ENCODE peak calls at places on chromosomes 7 and 10, in six cellular contexts. M is neural progenitor cell, C is esophagus squamous epithelium, T is prostate gland, B is AG04449, S is OCI-LY7. J is an unnamed sample.
A peak's percentile ranks its signal among the peaks of the same experiment; 100 is the strongest.

GRCh38 chr7:11847336-11847735 is 15.3 kb upstream of the THSD7A start:
- DNase-seq in M (no peak), C (no peak), T (no peak), B (no peak), S (no peak), J (no peak)

GRCh38 chr7:103962070-103962469 is 27.4 kb downstream of the RELN start:
- DNase-seq in M (no peak), C (no peak), T (no peak), B (no peak), S (no peak), J (no peak)

GRCh38 chr7:151727579-151728285 is 149.2 kb downstream of the PRKAG2 start:
- DNase-seq in M (peak; percentile 56), C (peak; percentile 27), T (peak; percentile 58), B (peak; percentile 81), S (no peak), J (no peak)

GRCh38 chr10:106107711-106108110 is 1056.8 kb downstream of the SORCS1 start:
- DNase-seq in M (no peak), C (no peak), T (no peak), B (no peak), S (no peak), J (no peak)

GRCh38 chr10:132644544-132645530 is 107.2 kb downstream of the INPP5A start:
- DNase-seq in M (no peak), C (no peak), T (no peak), B (no peak), S (no peak), J (no peak)

GRCh38 chr7:47327306-47327697 is 254.6 kb downstream of the TNS3 start:
- DNase-seq in M (no peak), C (no peak), T (no peak), B (no peak), S (no peak), J (no peak)

GRCh38 chr7:2215851-2216250 is 16.9 kb downstream of the MAD1L1 start:
- DNase-seq in M (no peak), C (no peak), T (no peak), B (no peak), S (no peak), J (peak; percentile 28)

GRCh38 chr7:42181566-42181965 is 55.4 kb downstream of the GLI3 start:
- DNase-seq in M (no peak), C (no peak), T (no peak), B (no peak), S (no peak), J (no peak)

GRCh38 chr10:107814865-107815487 is 650.5 kb upstream of the SORCS1 start:
- DNase-seq in M (peak; percentile 82), C (no peak), T (no peak), B (peak; percentile 12), S (peak; percentile 16), J (peak; percentile 23)

GRCh38 chr7:158829021-158829341 is 328 bp downstream of the ESYT2 start:
- DNase-seq in M (peak; percentile 90), C (no peak), T (peak; percentile 30), B (no peak), S (peak; percentile 89), J (peak; percentile 62)

GRCh38 chr7:105621617-105622016 is 40.3 kb upstream of the EFCAB10 start:
- DNase-seq in M (no peak), C (no peak), T (peak; percentile 46), B (no peak), S (no peak), J (no peak)

GRCh38 chr7:101862280-101863220 is 45.1 kb downstream of the CUX1 start:
- DNase-seq in M (peak; percentile 51), C (no peak), T (no peak), B (no peak), S (peak; percentile 59), J (no peak)

GRCh38 chr7:128017460-128017859 is 13.8 kb downstream of the LRRC4 start:
- DNase-seq in M (no peak), C (no peak), T (no peak), B (no peak), S (no peak), J (no peak)

GRCh38 chr7:102296179-102296438 is 9.4 kb downstream of the SH2B2 start:
- DNase-seq in M (no peak), C (no peak), T (no peak), B (no peak), S (no peak), J (no peak)

GRCh38 chr10:44981172-44982113 is 2.8 kb upstream of the DEPP1 start:
- DNase-seq in M (no peak), C (no peak), T (no peak), B (no peak), S (no peak), J (no peak)

GRCh38 chr7:128454808-128455555 is 696 bp upstream of the HILPDA start:
- DNase-seq in M (peak; percentile 24), C (no peak), T (no peak), B (no peak), S (peak; percentile 21), J (peak; percentile 48)

GRCh38 chr10:97039538-97040247 is 146.1 kb downstream of the SLIT1 start:
- DNase-seq in M (no peak), C (no peak), T (no peak), B (no peak), S (no peak), J (no peak)

GRCh38 chr10:71746344-71747037 is 26.8 kb downstream of the VSIR start:
- DNase-seq in M (peak; percentile 45), C (no peak), T (no peak), B (no peak), S (peak; percentile 62), J (no peak)

GRCh38 chr10:120607016-120607709 is 150.1 kb downstream of the PLPP4 start:
- DNase-seq in M (no peak), C (no peak), T (no peak), B (peak; percentile 90), S (no peak), J (no peak)

GRCh38 chr10:98642281-98642680 is 195.5 kb upstream of the HPS1 start:
- DNase-seq in M (no peak), C (no peak), T (no peak), B (no peak), S (no peak), J (no peak)

GRCh38 chr10:98649170-98649569 is 202.4 kb upstream of the HPS1 start:
- DNase-seq in M (no peak), C (no peak), T (no peak), B (no peak), S (no peak), J (no peak)

GRCh38 chr10:98646998-98647917 is 200.5 kb upstream of the HPS1 start:
- DNase-seq in M (peak; percentile 85), C (no peak), T (no peak), B (no peak), S (no peak), J (no peak)
- H3K4me3 ChIP-seq in M (peak overlapping the region; percentile 29), C (no peak overlapping the region), T (no peak overlapping the region), B (no peak overlapping the region), S (no peak overlapping the region), J (no peak overlapping the region)

GRCh38 chr7:141348728-141349127 is 202.5 kb upstream of the AGK start:
- DNase-seq in M (no peak), C (no peak), T (no peak), B (no peak), S (no peak), J (no peak)

GRCh38 chr7:141354251-141354650 is 197.0 kb upstream of the AGK start:
- DNase-seq in M (no peak), C (no peak), T (no peak), B (no peak), S (no peak), J (peak; percentile 80)

GRCh38 chr7:141351175-141351574 is 200.0 kb upstream of the AGK start:
- DNase-seq in M (no peak), C (no peak), T (no peak), B (no peak), S (no peak), J (no peak)

GRCh38 chr7:141355057-141355456 is 196.2 kb upstream of the AGK start:
- DNase-seq in M (no peak), C (no peak), T (no peak), B (no peak), S (no peak), J (no peak)

DNA sequence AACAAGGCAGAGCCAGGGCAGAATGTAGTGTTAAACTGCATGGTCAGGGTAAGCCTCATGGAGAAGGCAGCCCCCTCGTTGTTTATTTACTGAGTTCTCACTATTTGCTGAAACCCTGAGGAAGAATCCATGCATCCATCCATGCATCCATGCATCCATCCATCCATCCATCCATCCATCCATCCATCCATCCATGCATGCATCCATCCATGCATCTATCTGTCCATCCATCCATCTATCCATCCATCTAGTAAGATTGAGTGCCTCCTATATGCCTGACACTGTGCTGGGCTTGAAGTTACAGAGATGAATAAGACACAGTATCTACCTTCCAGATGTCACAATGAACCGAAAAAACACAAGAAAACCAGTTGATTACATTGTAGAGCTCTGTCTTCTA is 201.4 kb upstream of the AGK start:
- DNase-seq in M (no peak), C (no peak), T (no peak), B (no peak), S (no peak), J (no peak)
- H3K4me3 ChIP-seq in M (no peak overlapping the region), C (no peak overlapping the region), T (no peak overlapping the region), B (no peak overlapping the region), S (no peak overlapping the region), J (no peak overlapping the region)

DNA sequence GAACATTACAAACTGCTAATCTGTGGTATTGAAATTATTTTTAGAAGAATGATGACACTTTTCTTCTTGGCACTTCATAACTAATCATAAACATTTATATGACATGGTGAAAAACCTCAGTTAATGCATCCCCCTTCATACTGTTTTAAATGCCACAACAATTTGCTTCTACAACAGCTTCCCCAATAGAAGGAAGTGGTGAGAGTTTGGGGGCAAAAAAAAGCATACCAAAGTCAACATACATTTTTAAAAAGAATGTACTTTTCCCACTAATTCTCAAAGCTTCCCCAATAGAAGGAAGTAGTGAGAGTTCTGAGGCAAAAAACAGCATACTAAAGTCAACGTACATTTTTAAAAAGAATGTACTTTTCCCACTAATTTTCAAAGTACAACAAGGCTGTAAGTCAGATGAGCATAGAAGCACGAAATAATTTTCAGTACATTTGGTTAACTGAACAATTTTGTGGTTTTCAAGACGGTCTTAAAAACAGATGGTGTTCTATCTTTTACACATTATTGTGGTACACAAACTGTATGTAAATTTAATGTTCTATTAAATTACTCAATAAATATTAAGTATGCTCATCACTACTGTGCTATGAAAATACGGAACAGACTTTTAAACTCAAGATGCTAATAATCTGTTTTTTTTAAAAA is 23.9 kb downstream of the WASL start:
- DNase-seq in M (no peak), C (no peak), T (no peak), B (no peak), S (no peak), J (peak; percentile 85)
- H3K4me3 ChIP-seq in M (no peak overlapping the region), C (no peak overlapping the region), T (no peak overlapping the region), B (no peak overlapping the region), S (no peak overlapping the region), J (peak overlapping the region; percentile 30)

DNA sequence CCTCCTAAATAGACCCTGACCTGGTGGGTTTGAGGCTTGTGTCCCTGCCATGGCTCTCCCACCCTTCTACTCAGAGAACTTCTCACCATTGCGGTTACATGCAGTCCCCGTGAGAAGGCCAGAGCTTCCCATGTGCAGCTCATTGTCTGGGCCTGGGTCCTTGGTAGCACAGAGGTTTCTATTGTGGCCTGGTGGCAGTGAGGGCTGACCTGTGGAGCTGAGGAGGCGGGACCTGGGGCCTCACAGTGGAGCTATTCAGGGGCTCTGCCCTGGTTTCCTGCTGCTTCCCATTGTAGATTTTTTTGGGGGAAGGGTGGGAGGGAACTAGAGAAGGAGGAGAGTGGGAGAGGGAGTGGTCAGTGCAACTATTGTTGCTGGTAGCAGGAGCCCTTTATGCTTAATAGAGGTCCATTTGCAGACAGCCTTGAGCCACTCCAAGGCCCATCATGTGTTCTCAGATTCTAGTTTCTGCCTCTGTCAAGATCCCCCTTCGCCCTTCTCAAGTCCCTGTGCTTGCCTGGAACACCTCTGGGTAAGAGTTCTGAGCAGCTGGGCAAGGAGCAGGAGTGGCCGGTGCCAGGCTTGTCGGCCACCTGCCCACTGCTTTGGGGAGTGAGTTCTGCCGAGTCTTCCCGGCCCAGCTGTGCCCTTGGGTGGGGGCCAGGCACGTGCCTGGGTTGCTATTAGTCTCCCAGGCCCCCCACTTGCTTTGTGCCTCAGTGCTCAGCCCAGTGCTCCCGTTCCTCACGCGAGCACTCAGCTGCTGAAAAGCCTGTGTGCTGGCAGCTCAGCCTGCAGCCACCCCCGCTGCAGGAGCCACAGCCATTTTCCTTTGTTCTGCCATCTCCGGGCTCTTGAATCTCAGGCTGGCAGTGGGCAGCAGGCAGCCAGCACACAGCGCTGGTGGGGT is 10.7 kb downstream of the TSPAN14 start:
- DNase-seq in M (peak; percentile 93), C (no peak), T (no peak), B (no peak), S (peak; percentile 50), J (no peak)
- H3K4me3 ChIP-seq in M (peak overlapping the region; percentile 47), C (peak overlapping the region; percentile 34), T (peak overlapping the region; percentile 1), B (no peak overlapping the region), S (peak overlapping the region; percentile 53), J (no peak overlapping the region)